ENCODE peak calls at places on chromosomes 5 and 9, in four cellular contexts. One of them, this sample, is unnamed.

GRCh38 chr9:121399883-121400607 is 30.0 kb upstream of the STOM start:
- DNase-seq in HEK293T: peak
- DNase-seq in K562: peak
- DNase-seq in GM12878: peak
- DNase-seq in this sample: peak

GRCh38 chr5:140549237-140550144 is 2.0 kb downstream of the EIF4EBP3 start:
- DNase-seq in HEK293T: no peak
- DNase-seq in K562: peak
- DNase-seq in GM12878: no peak
- DNase-seq in this sample: no peak

GRCh38 chr9:113463418-113464285 is at the start of gene RGS3:
- DNase-seq in HEK293T: no peak
- DNase-seq in GM12878: no peak
- DNase-seq in K562: peak
- DNase-seq in this sample: peak

GRCh38 chr9:16832101-16832500 is 38.4 kb downstream of the BNC2 start:
- DNase-seq in K562: no peak
- DNase-seq in HEK293T: no peak
- DNase-seq in GM12878: no peak
- DNase-seq in this sample: no peak

GRCh38 chr5:169627551-169627950 is 9.5 kb upstream of the DOCK2 start:
- DNase-seq in HEK293T: no peak
- DNase-seq in GM12878: no peak
- DNase-seq in K562: no peak
- DNase-seq in this sample: no peak

GRCh38 chr9:132250324-132251262 is 88.7 kb downstream of the NTNG2 start:
- DNase-seq in K562: no peak
- DNase-seq in HEK293T: no peak
- DNase-seq in GM12878: no peak
- DNase-seq in this sample: no peak

GRCh38 chr5:95822408-95823240 is at the start of gene GLRX:
- DNase-seq in K562: peak
- DNase-seq in GM12878: no peak
- DNase-seq in HEK293T: peak
- DNase-seq in this sample: peak

GRCh38 chr9:76904661-76905457 is 1.1 kb downstream of the PRUNE2 start:
- DNase-seq in GM12878: no peak
- DNase-seq in K562: no peak
- DNase-seq in HEK293T: no peak
- DNase-seq in this sample: no peak

GRCh38 chr5:88484367-88484766 is 215.7 kb upstream of the TMEM161B start:
- DNase-seq in HEK293T: no peak
- DNase-seq in GM12878: no peak
- DNase-seq in K562: no peak
- DNase-seq in this sample: no peak

GRCh38 chr5:51377151-51378060 is 5.8 kb upstream of the ISL1 start:
- DNase-seq in GM12878: no peak
- DNase-seq in HEK293T: no peak
- DNase-seq in K562: no peak
- DNase-seq in this sample: no peak

GRCh38 chr5:147509041-147509709 is 693 bp downstream of the DPYSL3 start:
- DNase-seq in GM12878: no peak
- DNase-seq in K562: no peak
- DNase-seq in HEK293T: no peak
- DNase-seq in this sample: no peak

GRCh38 chr9:97474373-97474925 is 27.0 kb upstream of the TMOD1 start:
- DNase-seq in HEK293T: no peak
- DNase-seq in K562: no peak
- DNase-seq in GM12878: no peak
- DNase-seq in this sample: no peak

GRCh38 chr9:113678119-113678861 is 197.8 kb upstream of the ZNF618 start:
- DNase-seq in HEK293T: no peak
- DNase-seq in GM12878: no peak
- DNase-seq in K562: no peak
- DNase-seq in this sample: no peak

GRCh38 chr9:78236511-78236950 is 656 bp downstream of the CEP78 start:
- DNase-seq in GM12878: no peak
- DNase-seq in K562: no peak
- DNase-seq in HEK293T: peak
- DNase-seq in this sample: peak

GRCh38 chr9:133839822-133840329 is 101.7 kb upstream of the SARDH start:
- DNase-seq in HEK293T: no peak
- DNase-seq in GM12878: no peak
- DNase-seq in K562: peak
- DNase-seq in this sample: peak

GRCh38 chr9:21696411-21696865 is 106.0 kb upstream of the MTAP start:
- DNase-seq in K562: no peak
- DNase-seq in GM12878: no peak
- DNase-seq in HEK293T: peak
- DNase-seq in this sample: peak

GRCh38 chr5:1402611-1403255 is 42.5 kb downstream of the SLC6A3 start:
- DNase-seq in K562: no peak
- DNase-seq in HEK293T: no peak
- DNase-seq in GM12878: no peak
- DNase-seq in this sample: no peak

GRCh38 chr9:129174724-129175514 is 3.1 kb downstream of the IER5L start:
- DNase-seq in GM12878: no peak
- DNase-seq in HEK293T: peak
- DNase-seq in K562: peak
- DNase-seq in this sample: peak

GRCh38 chr5:17113174-17113941 is 104.1 kb upstream of the BASP1 start:
- DNase-seq in K562: no peak
- DNase-seq in GM12878: no peak
- DNase-seq in HEK293T: no peak
- DNase-seq in this sample: no peak

GRCh38 chr9:6414291-6414690 is 1.3 kb downstream of the UHRF2 start:
- DNase-seq in K562: no peak
- DNase-seq in GM12878: no peak
- DNase-seq in HEK293T: no peak
- DNase-seq in this sample: no peak

GRCh38 chr5:171562822-171563221 is 143.4 kb downstream of the FGF18 start:
- DNase-seq in HEK293T: no peak
- DNase-seq in K562: no peak
- DNase-seq in GM12878: no peak
- DNase-seq in this sample: no peak

GRCh38 chr9:127561491-127562270 is 50.4 kb upstream of the STXBP1 start:
- DNase-seq in GM12878: no peak
- DNase-seq in K562: peak
- DNase-seq in HEK293T: no peak
- DNase-seq in this sample: no peak

GRCh38 chr5:124583469-124584350 is 162.7 kb downstream of the ZNF608 start:
- DNase-seq in K562: peak
- DNase-seq in GM12878: peak
- DNase-seq in HEK293T: no peak
- DNase-seq in this sample: peak
- TF ChIP-seq FOXK2 in K562: peak
- TF ChIP-seq FOXK2 in GM12878: no peak
- TF ChIP-seq FOXK2 in HEK293T: no peak
- TF ChIP-seq FOXK2 in this sample: no peak

GRCh38 chr9:35771943-35772342 is 17.9 kb upstream of the MSMP start:
- DNase-seq in GM12878: no peak
- DNase-seq in HEK293T: no peak
- DNase-seq in K562: no peak
- DNase-seq in this sample: peak

GRCh38 chr9:35771524-35771923 is 17.4 kb upstream of the MSMP start:
- DNase-seq in K562: peak
- DNase-seq in HEK293T: no peak
- DNase-seq in GM12878: no peak
- DNase-seq in this sample: peak

GRCh38 chr9:35771079-35771441 is 17.0 kb upstream of the MSMP start:
- DNase-seq in GM12878: no peak
- DNase-seq in K562: no peak
- DNase-seq in HEK293T: no peak
- DNase-seq in this sample: no peak

GRCh38 chr9:35776018-35776417 is 15.4 kb upstream of the NPR2 start:
- DNase-seq in HEK293T: no peak
- DNase-seq in K562: no peak
- DNase-seq in GM12878: no peak
- DNase-seq in this sample: no peak

GRCh38 chr9:35774907-35775635 is 16.3 kb upstream of the NPR2 start:
- DNase-seq in K562: no peak
- DNase-seq in HEK293T: no peak
- DNase-seq in GM12878: no peak
- DNase-seq in this sample: no peak
- TF ChIP-seq FOXK2 in K562: no peak
- TF ChIP-seq FOXK2 in HEK293T: no peak
- TF ChIP-seq FOXK2 in GM12878: no peak
- TF ChIP-seq FOXK2 in this sample: no peak

GRCh38 chr5:24646915-24647314 is 2.1 kb upstream of the CDH10 start:
- DNase-seq in K562: no peak
- DNase-seq in HEK293T: no peak
- DNase-seq in GM12878: no peak
- DNase-seq in this sample: peak
- TF ChIP-seq FOXK2 in K562: no peak
- TF ChIP-seq FOXK2 in HEK293T: no peak
- TF ChIP-seq FOXK2 in GM12878: no peak
- TF ChIP-seq FOXK2 in this sample: no peak

GRCh38 chr5:134133213-134133994 is 18.9 kb downstream of the TCF7 start:
- DNase-seq in K562: no peak
- DNase-seq in GM12878: no peak
- DNase-seq in HEK293T: no peak
- DNase-seq in this sample: no peak
- TF ChIP-seq FOXK2 in K562: no peak
- TF ChIP-seq FOXK2 in GM12878: no peak
- TF ChIP-seq FOXK2 in HEK293T: no peak
- TF ChIP-seq FOXK2 in this sample: no peak

GRCh38 chr9:33506626-33507370 is 17.3 kb upstream of the ANKRD18B start:
- DNase-seq in GM12878: no peak
- DNase-seq in HEK293T: no peak
- DNase-seq in K562: no peak
- DNase-seq in this sample: peak
- TF ChIP-seq FOXK2 in GM12878: no peak
- TF ChIP-seq FOXK2 in HEK293T: no peak
- TF ChIP-seq FOXK2 in K562: no peak
- TF ChIP-seq FOXK2 in this sample: no peak

GRCh38 chr5:157197088-157197487 is 16.4 kb downstream of the ITK start:
- DNase-seq in K562: no peak
- DNase-seq in GM12878: no peak
- DNase-seq in HEK293T: no peak
- DNase-seq in this sample: no peak
- TF ChIP-seq FOXK2 in K562: no peak
- TF ChIP-seq FOXK2 in GM12878: no peak
- TF ChIP-seq FOXK2 in HEK293T: no peak
- TF ChIP-seq FOXK2 in this sample: no peak

DNA sequence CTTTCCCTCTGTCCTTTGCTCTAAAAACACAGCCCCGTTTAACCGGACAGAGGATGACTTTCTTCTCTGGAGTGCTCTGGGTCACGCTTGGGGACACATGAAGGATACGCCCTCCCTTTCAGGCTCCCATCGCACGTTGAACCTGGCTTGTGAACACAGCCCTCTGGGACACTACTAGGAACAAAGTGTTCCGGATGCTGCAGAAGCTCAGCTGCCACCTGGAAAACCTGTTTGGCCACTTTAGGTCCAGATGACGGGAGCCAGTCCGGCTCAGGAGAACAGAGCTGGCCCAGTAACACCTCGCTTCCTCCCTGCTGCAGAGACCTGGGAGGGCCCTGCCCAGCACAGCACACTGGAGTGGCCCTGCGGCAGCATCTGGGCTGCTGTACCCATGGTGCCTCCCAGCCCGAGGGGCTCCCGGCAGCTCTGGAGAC is 60.1 kb downstream of the GADD45G start:
- DNase-seq in K562: no peak
- DNase-seq in GM12878: no peak
- DNase-seq in HEK293T: no peak
- DNase-seq in this sample: no peak
- TF ChIP-seq FOXK2 in K562: no peak
- TF ChIP-seq FOXK2 in GM12878: no peak
- TF ChIP-seq FOXK2 in HEK293T: no peak
- TF ChIP-seq FOXK2 in this sample: no peak

GRCh38 chr9:4114569-4115505 is 185.0 kb downstream of the GLIS3 start:
- DNase-seq in HEK293T: no peak
- DNase-seq in GM12878: no peak
- DNase-seq in K562: no peak
- DNase-seq in this sample: no peak
- TF ChIP-seq FOXK2 in HEK293T: no peak
- TF ChIP-seq FOXK2 in GM12878: no peak
- TF ChIP-seq FOXK2 in K562: no peak
- TF ChIP-seq FOXK2 in this sample: no peak

DNA sequence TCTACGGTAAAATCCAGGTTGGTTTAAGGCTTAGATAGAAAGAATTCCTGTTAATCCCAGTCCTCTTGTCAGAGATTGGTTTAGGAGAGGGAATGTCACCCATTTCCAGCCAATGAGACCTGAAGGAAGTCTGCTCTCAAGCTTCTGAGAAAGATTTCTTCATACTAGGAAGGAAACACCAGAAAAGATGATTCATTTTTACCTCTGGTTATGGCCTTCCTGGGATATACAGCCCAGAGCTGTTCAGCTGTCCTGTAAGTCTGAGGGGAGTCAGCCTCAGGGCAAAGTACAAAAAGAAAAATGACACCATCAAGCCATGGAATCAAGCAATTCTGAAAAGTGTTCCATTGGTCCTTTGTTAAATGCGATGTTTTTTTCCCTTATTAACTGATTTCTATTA is 18.6 kb upstream of the CFAP95 start:
- DNase-seq in HEK293T: no peak
- DNase-seq in K562: no peak
- DNase-seq in GM12878: no peak
- DNase-seq in this sample: peak
- TF ChIP-seq FOXK2 in HEK293T: no peak
- TF ChIP-seq FOXK2 in K562: no peak
- TF ChIP-seq FOXK2 in GM12878: no peak
- TF ChIP-seq FOXK2 in this sample: no peak

GRCh38 chr9:125239631-125240597 is 1.2 kb downstream of the HSPA5 start:
- DNase-seq in GM12878: no peak
- DNase-seq in K562: no peak
- DNase-seq in HEK293T: no peak
- DNase-seq in this sample: no peak

GRCh38 chr9:125241000-125241862 is at the start of gene HSPA5:
- DNase-seq in K562: peak
- DNase-seq in HEK293T: peak
- DNase-seq in GM12878: peak
- DNase-seq in this sample: peak

GRCh38 chr9:125240649-125240999 is 519 bp downstream of the HSPA5 start:
- DNase-seq in GM12878: no peak
- DNase-seq in HEK293T: peak
- DNase-seq in K562: peak
- DNase-seq in this sample: peak

GRCh38 chr9:125243792-125244260 is 2.7 kb upstream of the HSPA5 start:
- DNase-seq in HEK293T: no peak
- DNase-seq in K562: no peak
- DNase-seq in GM12878: no peak
- DNase-seq in this sample: no peak

GRCh38 chr9:125241863-125242739 is 958 bp upstream of the HSPA5 start:
- DNase-seq in HEK293T: peak
- DNase-seq in GM12878: no peak
- DNase-seq in K562: no peak
- DNase-seq in this sample: no peak
- TF ChIP-seq FOXK2 in HEK293T: no peak
- TF ChIP-seq FOXK2 in GM12878: no peak
- TF ChIP-seq FOXK2 in K562: no peak
- TF ChIP-seq FOXK2 in this sample: no peak

This sample was measured in HepG2.